ENCODE peak calls at places on chromosomes 7 and 10, in five cellular contexts. I is A549, Z is SK-N-SH, T is K562, Y is HCT116. N is an unnamed sample. For H3K9me3, the result is how much of the 10 kb centered on the place peaks cover.

GRCh38 chr10:71939861-71940474 is 24.2 kb upstream of the CHST3 start:
- DNase-seq in I (no peak), Y (no peak), Z (no peak), T (no peak), N (no peak)

GRCh38 chr10:8331896-8332729 is 277.6 kb downstream of the GATA3 start:
- DNase-seq in T (no peak), I (peak), Z (peak), Y (no peak), N (peak)

GRCh38 chr7:71843677-71844076 is 568.5 kb downstream of the CALN1 start:
- DNase-seq in I (no peak), Z (no peak), T (no peak), Y (no peak), N (no peak)

GRCh38 chr10:28853195-28853594 is 175.9 kb downstream of the BAMBI start:
- DNase-seq in I (no peak), Y (no peak), T (no peak), Z (no peak), N (no peak)

GRCh38 chr7:2609001-2609411 is 22.8 kb upstream of the TTYH3 start:
- DNase-seq in Z (peak), T (peak), I (peak), Y (peak), N (peak)

GRCh38 chr7:95509199-95509598 is 23.5 kb downstream of the ASB4 start:
- DNase-seq in Z (peak), I (no peak), Y (no peak), T (no peak), N (peak)

GRCh38 chr10:11401314-11402222 is 209.9 kb downstream of the USP6NL start:
- DNase-seq in Z (no peak), I (no peak), T (no peak), Y (no peak), N (no peak)

GRCh38 chr7:90320014-90320413 is 1.1 kb downstream of the FAM237B start:
- DNase-seq in Y (no peak), Z (no peak), I (no peak), T (no peak), N (no peak)

GRCh38 chr10:2964632-2965296 is 102.6 kb upstream of the PFKP start:
- DNase-seq in Y (no peak), Z (no peak), I (no peak), T (no peak), N (no peak)

GRCh38 chr7:25852249-25852994 is 299.6 kb upstream of the NFE2L3 start:
- DNase-seq in I (no peak), Y (no peak), T (no peak), Z (peak), N (no peak)

GRCh38 chr7:78852951-78853350 is 600.5 kb downstream of the MAGI2 start:
- DNase-seq in I (no peak), Y (no peak), Z (no peak), T (no peak), N (no peak)

GRCh38 chr10:30386801-30387588 is 37.9 kb upstream of the MTPAP start:
- DNase-seq in Z (no peak), I (no peak), T (no peak), Y (no peak), N (no peak)

GRCh38 chr7:150949564-150949963 is 28.6 kb downstream of the KCNH2 start:
- DNase-seq in Y (no peak), I (no peak), Z (peak), T (no peak), N (no peak)

GRCh38 chr10:131177431-131178327 is 133.8 kb downstream of the TCERG1L start:
- DNase-seq in Y (no peak), T (no peak), I (no peak), Z (peak), N (no peak)

GRCh38 chr7:18566829-18567228 is 71.3 kb downstream of the HDAC9 start:
- DNase-seq in I (no peak), T (no peak), Z (no peak), Y (no peak), N (no peak)

GRCh38 chr10:124560377-124560776 is 98.8 kb downstream of the LHPP start:
- DNase-seq in Y (no peak), T (no peak), Z (no peak), I (no peak), N (no peak)

GRCh38 chr10:17410907-17411306 is 43.5 kb downstream of the ST8SIA6 start:
- DNase-seq in Y (no peak), I (no peak), Z (no peak), T (no peak), N (no peak)

GRCh38 chr10:17416442-17417211 is 37.8 kb downstream of the ST8SIA6 start:
- DNase-seq in I (no peak), Z (no peak), Y (no peak), T (no peak), N (no peak)

GRCh38 chr10:17409170-17409733 is 45.1 kb downstream of the ST8SIA6 start:
- DNase-seq in Y (no peak), T (no peak), Z (no peak), I (peak), N (peak)

GRCh38 chr10:17415046-17415643 is 39.2 kb downstream of the ST8SIA6 start:
- DNase-seq in I (no peak), Z (no peak), Y (no peak), T (peak), N (no peak)

GRCh38 chr10:17412323-17412722 is 42.1 kb downstream of the ST8SIA6 start:
- DNase-seq in Z (no peak), Y (no peak), T (no peak), I (peak), N (no peak)
- TF ChIP-seq CTCF in Z (peak), Y (peak), T (peak), I (no peak), N (no peak)

DNA sequence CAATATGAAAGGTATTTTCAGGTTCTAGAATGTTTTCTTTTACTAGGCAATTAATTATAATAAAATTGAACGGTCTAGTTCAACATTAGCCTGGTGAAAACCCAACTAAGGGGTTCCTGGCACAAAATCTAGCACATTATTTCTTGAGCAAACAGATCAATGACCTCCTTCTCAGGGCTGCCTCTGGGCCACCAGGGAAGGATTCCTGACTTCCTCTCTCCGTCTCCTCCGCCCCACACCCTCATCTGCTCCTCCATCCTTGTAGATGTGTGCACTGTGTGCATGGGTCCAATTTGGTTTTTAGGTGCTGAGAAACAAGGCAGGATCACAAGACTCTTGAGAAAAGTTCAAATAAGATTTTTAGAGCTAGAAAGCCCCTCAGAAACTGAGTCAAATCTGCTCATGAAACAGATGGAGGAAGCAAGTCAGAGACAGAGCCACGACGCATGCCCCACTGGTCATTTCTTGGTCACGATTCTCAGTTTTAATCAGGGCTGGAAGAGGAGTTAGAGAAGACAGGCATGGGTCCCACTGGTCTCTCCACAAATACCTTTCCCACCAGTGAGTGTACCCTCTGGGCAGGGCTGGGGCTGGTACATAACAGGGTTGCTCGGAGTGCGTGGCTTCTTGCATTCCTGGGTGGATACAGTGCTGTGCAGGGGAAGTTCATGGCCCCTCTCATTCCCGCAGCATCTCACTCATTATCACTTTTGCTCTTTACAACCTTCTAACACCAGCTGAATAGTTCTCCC is 3.8 kb downstream of the TRPV6 start:
- DNase-seq in T (no peak), Y (no peak), Z (no peak), I (no peak), N (no peak)
- TF ChIP-seq MAX in T (no peak), Y (no peak), Z (no peak), I (no peak), N (no peak)

DNA sequence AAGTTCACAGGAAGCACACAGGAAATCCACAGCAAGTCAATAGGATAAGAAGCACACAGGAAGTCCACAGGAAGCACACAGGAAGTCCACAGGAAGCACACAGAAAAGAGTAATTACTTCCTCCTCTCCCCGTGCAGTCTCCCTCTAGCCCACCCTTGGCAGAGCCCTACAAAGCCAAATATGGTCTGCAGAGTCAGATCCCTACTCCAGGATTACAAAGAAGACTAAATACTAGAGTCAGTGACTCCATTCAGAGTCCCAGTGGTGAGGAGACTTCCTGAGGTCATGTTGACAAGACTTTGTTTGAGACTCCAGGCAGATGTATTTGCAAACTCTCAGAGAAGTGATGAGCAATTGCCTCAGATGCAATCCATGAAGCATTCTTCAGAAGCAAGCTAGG is 398.6 kb upstream of the AUTS2 start:
- DNase-seq in T (no peak), I (no peak), Z (no peak), Y (no peak), N (no peak)
- H3K9me3 ChIP-seq in T (under half), I (under half), Z (under half), Y (under half), N (under half)

DNA sequence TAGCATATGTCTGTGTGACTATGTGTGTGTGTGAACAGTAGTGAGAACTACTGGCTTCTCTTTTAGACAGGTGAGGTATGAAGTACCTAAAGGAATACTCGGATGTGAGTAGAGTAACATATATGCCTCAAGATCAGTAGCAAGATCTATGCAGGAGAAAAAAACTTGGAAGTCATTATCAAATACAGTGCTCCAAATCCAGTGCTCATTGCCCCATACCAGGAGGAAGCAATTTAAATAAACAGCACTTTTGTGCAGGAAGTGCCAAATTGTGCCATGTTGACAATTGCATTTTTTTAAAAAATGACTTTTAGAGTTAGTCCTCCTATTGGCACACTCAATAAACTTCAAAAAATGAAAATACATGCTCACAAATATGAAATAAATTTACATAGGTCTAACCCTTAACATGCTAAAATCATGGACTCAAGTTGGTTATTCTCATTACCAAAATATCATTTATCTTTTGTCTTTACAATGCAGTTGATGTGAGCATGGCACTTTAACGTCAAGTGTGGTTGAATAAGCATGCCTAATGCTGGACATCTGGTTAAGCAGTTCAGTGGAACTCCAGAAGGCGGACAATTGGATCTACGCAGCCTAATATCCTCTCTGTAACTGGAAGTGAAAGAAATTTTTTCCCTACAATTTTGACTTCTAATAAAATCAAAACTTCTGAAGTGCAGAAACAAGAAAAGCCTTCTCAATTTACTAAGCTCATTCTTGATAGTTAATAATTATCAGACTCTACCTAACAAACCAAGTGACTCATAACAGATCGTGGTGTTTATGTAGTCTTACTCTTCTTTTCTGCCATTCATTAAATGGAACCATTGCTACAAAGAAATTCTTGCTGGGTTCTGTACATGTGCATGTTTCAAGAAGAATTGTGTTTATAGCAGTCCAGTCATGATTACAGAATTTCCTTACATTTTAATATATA is 195.2 kb downstream of the MDFIC start:
- DNase-seq in Z (no peak), Y (no peak), I (peak), T (no peak), N (no peak)
- TF ChIP-seq CTCF in Z (no peak), Y (no peak), I (no peak), T (no peak), N (no peak)

GRCh38 chr10:93580824-93581223 is 14.4 kb downstream of the FFAR4 start:
- DNase-seq in Y (no peak), T (no peak), Z (no peak), I (peak), N (no peak)
- TF ChIP-seq MAX in Y (no peak), T (no peak), Z (no peak), I (no peak), N (no peak)

GRCh38 chr10:70234668-70235447 is 1.6 kb upstream of the PPA1 start:
- DNase-seq in T (no peak), I (no peak), Z (no peak), Y (no peak), N (no peak)
- H3K9me3 ChIP-seq in T (under half), I (under half), Z (under half), Y (under half), N (under half)

GRCh38 chr7:964401-965231 is 10.1 kb upstream of the ADAP1 start:
- DNase-seq in T (peak), Z (peak), I (peak), Y (no peak), N (no peak)
- TF ChIP-seq CTCF in T (peak), Z (peak), I (no peak), Y (peak), N (no peak)

GRCh38 chr10:15521507-15521906 is 150.4 kb upstream of the FAM171A1 start:
- DNase-seq in T (no peak), Y (no peak), I (no peak), Z (no peak), N (no peak)

GRCh38 chr10:15516284-15516956 is 145.3 kb upstream of the FAM171A1 start:
- DNase-seq in T (no peak), Y (no peak), I (no peak), Z (no peak), N (no peak)

GRCh38 chr10:15515207-15515606 is 144.1 kb upstream of the FAM171A1 start:
- DNase-seq in Y (no peak), T (no peak), I (no peak), Z (no peak), N (no peak)

DNA sequence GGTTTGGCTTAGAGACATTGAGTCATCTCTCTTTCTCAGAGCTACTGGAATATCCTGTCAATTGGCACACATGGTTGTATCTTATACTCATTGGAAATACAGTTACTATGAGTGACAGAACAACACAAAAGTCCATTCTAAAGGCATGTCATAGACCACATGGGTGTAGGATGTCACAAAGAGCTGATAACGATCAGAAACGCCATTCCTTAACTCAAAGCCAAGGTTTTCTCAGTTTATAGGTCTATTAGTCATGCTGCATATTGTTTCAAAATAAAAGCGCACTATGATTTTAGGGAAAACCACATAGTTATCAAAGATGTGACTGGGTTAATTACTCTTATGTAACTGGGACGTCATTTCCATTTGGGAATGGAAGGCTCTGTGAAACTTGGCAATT is 147.2 kb upstream of the FAM171A1 start:
- DNase-seq in T (no peak), Y (no peak), Z (no peak), I (no peak), N (no peak)
- TF ChIP-seq MAX in T (no peak), Y (no peak), Z (no peak), I (no peak), N (no peak)